ENCODE peak calls at places on chromosomes 12 and 14, in eight cellular contexts. One of them, this sample, is unnamed.

GRCh38 chr12:120834489-120835303 is 69.5 kb downstream of the SPPL3 start:
- DNase-seq in heart left ventricle: no peak
- DNase-seq in transverse colon: no peak
- DNase-seq in IMR-90: no peak
- DNase-seq in body of pancreas: no peak
- DNase-seq in Peyer's patch: no peak
- DNase-seq in HCT116: no peak
- DNase-seq in GM12891: no peak
- DNase-seq in this sample: no peak

GRCh38 chr14:23137221-23138172 is 18.4 kb upstream of the CEBPE start:
- DNase-seq in heart left ventricle: no peak
- DNase-seq in transverse colon: no peak
- DNase-seq in IMR-90: no peak
- DNase-seq in body of pancreas: no peak
- DNase-seq in Peyer's patch: no peak
- DNase-seq in HCT116: no peak
- DNase-seq in GM12891: no peak
- DNase-seq in this sample: no peak

GRCh38 chr14:103216857-103217256 is 93.6 kb downstream of the TNFAIP2 start:
- DNase-seq in heart left ventricle: no peak
- DNase-seq in transverse colon: no peak
- DNase-seq in IMR-90: no peak
- DNase-seq in body of pancreas: no peak
- DNase-seq in Peyer's patch: no peak
- DNase-seq in HCT116: no peak
- DNase-seq in GM12891: no peak
- DNase-seq in this sample: no peak

GRCh38 chr14:63164108-63164683 is 40.0 kb upstream of the RHOJ start:
- DNase-seq in heart left ventricle: no peak
- DNase-seq in transverse colon: no peak
- DNase-seq in IMR-90: no peak
- DNase-seq in body of pancreas: no peak
- DNase-seq in Peyer's patch: no peak
- DNase-seq in HCT116: no peak
- DNase-seq in GM12891: no peak
- DNase-seq in this sample: peak

GRCh38 chr12:30843211-30843610 is 83.3 kb upstream of the TSPAN11 start:
- DNase-seq in heart left ventricle: no peak
- DNase-seq in transverse colon: no peak
- DNase-seq in IMR-90: no peak
- DNase-seq in body of pancreas: no peak
- DNase-seq in Peyer's patch: no peak
- DNase-seq in HCT116: no peak
- DNase-seq in GM12891: no peak
- DNase-seq in this sample: no peak

GRCh38 chr12:91565246-91565645 is 382.6 kb upstream of the DCN start:
- DNase-seq in heart left ventricle: no peak
- DNase-seq in transverse colon: no peak
- DNase-seq in IMR-90: no peak
- DNase-seq in body of pancreas: no peak
- DNase-seq in Peyer's patch: no peak
- DNase-seq in HCT116: no peak
- DNase-seq in GM12891: no peak
- DNase-seq in this sample: no peak

GRCh38 chr12:591167-591570 is 72.1 kb downstream of the NINJ2 start:
- DNase-seq in heart left ventricle: peak
- DNase-seq in transverse colon: no peak
- DNase-seq in IMR-90: no peak
- DNase-seq in body of pancreas: no peak
- DNase-seq in Peyer's patch: no peak
- DNase-seq in HCT116: no peak
- DNase-seq in GM12891: no peak
- DNase-seq in this sample: no peak

GRCh38 chr14:73741386-73741875 is 27.2 kb upstream of the PNMA1 start:
- DNase-seq in heart left ventricle: peak
- DNase-seq in transverse colon: peak
- DNase-seq in IMR-90: peak
- DNase-seq in body of pancreas: no peak
- DNase-seq in Peyer's patch: peak
- DNase-seq in HCT116: no peak
- DNase-seq in GM12891: peak
- DNase-seq in this sample: no peak

GRCh38 chr12:116943419-116944372 is 32.9 kb downstream of the FBXW8 start:
- DNase-seq in heart left ventricle: no peak
- DNase-seq in transverse colon: no peak
- DNase-seq in IMR-90: no peak
- DNase-seq in body of pancreas: peak
- DNase-seq in Peyer's patch: no peak
- DNase-seq in HCT116: no peak
- DNase-seq in GM12891: no peak
- DNase-seq in this sample: no peak

GRCh38 chr14:58746261-58746660 is 108.5 kb downstream of the DACT1 start:
- DNase-seq in heart left ventricle: no peak
- DNase-seq in transverse colon: no peak
- DNase-seq in IMR-90: peak
- DNase-seq in body of pancreas: no peak
- DNase-seq in Peyer's patch: no peak
- DNase-seq in HCT116: peak
- DNase-seq in GM12891: no peak
- DNase-seq in this sample: no peak

GRCh38 chr12:89307665-89308253 is 44.5 kb downstream of the DUSP6 start:
- DNase-seq in heart left ventricle: no peak
- DNase-seq in transverse colon: no peak
- DNase-seq in IMR-90: no peak
- DNase-seq in body of pancreas: no peak
- DNase-seq in Peyer's patch: no peak
- DNase-seq in HCT116: no peak
- DNase-seq in GM12891: no peak
- DNase-seq in this sample: no peak

GRCh38 chr12:73935817-73936216 is 601.8 kb upstream of the ATXN7L3B start:
- DNase-seq in heart left ventricle: no peak
- DNase-seq in transverse colon: no peak
- DNase-seq in IMR-90: no peak
- DNase-seq in body of pancreas: no peak
- DNase-seq in Peyer's patch: no peak
- DNase-seq in HCT116: peak
- DNase-seq in GM12891: no peak
- DNase-seq in this sample: no peak

GRCh38 chr14:76919431-76919810 is 93.2 kb downstream of the LRRC74A start:
- DNase-seq in heart left ventricle: no peak
- DNase-seq in transverse colon: no peak
- DNase-seq in IMR-90: no peak
- DNase-seq in body of pancreas: peak
- DNase-seq in Peyer's patch: no peak
- DNase-seq in HCT116: no peak
- DNase-seq in GM12891: no peak
- DNase-seq in this sample: no peak

GRCh38 chr14:50758945-50759344 is 72.0 kb downstream of the NIN start:
- DNase-seq in heart left ventricle: no peak
- DNase-seq in transverse colon: no peak
- DNase-seq in IMR-90: no peak
- DNase-seq in body of pancreas: no peak
- DNase-seq in Peyer's patch: no peak
- DNase-seq in HCT116: no peak
- DNase-seq in GM12891: no peak
- DNase-seq in this sample: no peak

GRCh38 chr14:50758279-50758678 is 72.7 kb downstream of the NIN start:
- DNase-seq in heart left ventricle: no peak
- DNase-seq in transverse colon: no peak
- DNase-seq in IMR-90: no peak
- DNase-seq in body of pancreas: no peak
- DNase-seq in Peyer's patch: no peak
- DNase-seq in HCT116: no peak
- DNase-seq in GM12891: no peak
- DNase-seq in this sample: no peak

GRCh38 chr14:50756300-50756699 is 74.7 kb downstream of the NIN start:
- DNase-seq in heart left ventricle: no peak
- DNase-seq in transverse colon: no peak
- DNase-seq in IMR-90: no peak
- DNase-seq in body of pancreas: no peak
- DNase-seq in Peyer's patch: peak
- DNase-seq in HCT116: no peak
- DNase-seq in GM12891: no peak
- DNase-seq in this sample: no peak

GRCh38 chr14:50759800-50760543 is 71.0 kb downstream of the NIN start:
- DNase-seq in heart left ventricle: no peak
- DNase-seq in transverse colon: no peak
- DNase-seq in IMR-90: no peak
- DNase-seq in body of pancreas: no peak
- DNase-seq in Peyer's patch: no peak
- DNase-seq in HCT116: no peak
- DNase-seq in GM12891: no peak
- DNase-seq in this sample: no peak

GRCh38 chr14:50757702-50758101 is 73.3 kb downstream of the NIN start:
- DNase-seq in heart left ventricle: no peak
- DNase-seq in transverse colon: no peak
- DNase-seq in IMR-90: no peak
- DNase-seq in body of pancreas: no peak
- DNase-seq in Peyer's patch: no peak
- DNase-seq in HCT116: no peak
- DNase-seq in GM12891: no peak
- DNase-seq in this sample: no peak
- TF ChIP-seq POLR2A in heart left ventricle: no peak
- TF ChIP-seq POLR2A in transverse colon: no peak
- TF ChIP-seq POLR2A in IMR-90: no peak
- TF ChIP-seq POLR2A in body of pancreas: no peak
- TF ChIP-seq POLR2A in Peyer's patch: no peak
- TF ChIP-seq POLR2A in HCT116: no peak
- TF ChIP-seq POLR2A in GM12891: no peak
- TF ChIP-seq POLR2A in this sample: no peak

GRCh38 chr12:2812290-2813213 is at the start of gene ITFG2:
- DNase-seq in heart left ventricle: peak
- DNase-seq in transverse colon: peak
- DNase-seq in IMR-90: peak
- DNase-seq in body of pancreas: peak
- DNase-seq in Peyer's patch: peak
- DNase-seq in HCT116: peak
- DNase-seq in GM12891: peak
- DNase-seq in this sample: peak
- TF ChIP-seq POLR2A in heart left ventricle: peak
- TF ChIP-seq POLR2A in transverse colon: peak
- TF ChIP-seq POLR2A in IMR-90: peak
- TF ChIP-seq POLR2A in body of pancreas: peak
- TF ChIP-seq POLR2A in Peyer's patch: peak
- TF ChIP-seq POLR2A in HCT116: peak
- TF ChIP-seq POLR2A in GM12891: peak
- TF ChIP-seq POLR2A in this sample: no peak

DNA sequence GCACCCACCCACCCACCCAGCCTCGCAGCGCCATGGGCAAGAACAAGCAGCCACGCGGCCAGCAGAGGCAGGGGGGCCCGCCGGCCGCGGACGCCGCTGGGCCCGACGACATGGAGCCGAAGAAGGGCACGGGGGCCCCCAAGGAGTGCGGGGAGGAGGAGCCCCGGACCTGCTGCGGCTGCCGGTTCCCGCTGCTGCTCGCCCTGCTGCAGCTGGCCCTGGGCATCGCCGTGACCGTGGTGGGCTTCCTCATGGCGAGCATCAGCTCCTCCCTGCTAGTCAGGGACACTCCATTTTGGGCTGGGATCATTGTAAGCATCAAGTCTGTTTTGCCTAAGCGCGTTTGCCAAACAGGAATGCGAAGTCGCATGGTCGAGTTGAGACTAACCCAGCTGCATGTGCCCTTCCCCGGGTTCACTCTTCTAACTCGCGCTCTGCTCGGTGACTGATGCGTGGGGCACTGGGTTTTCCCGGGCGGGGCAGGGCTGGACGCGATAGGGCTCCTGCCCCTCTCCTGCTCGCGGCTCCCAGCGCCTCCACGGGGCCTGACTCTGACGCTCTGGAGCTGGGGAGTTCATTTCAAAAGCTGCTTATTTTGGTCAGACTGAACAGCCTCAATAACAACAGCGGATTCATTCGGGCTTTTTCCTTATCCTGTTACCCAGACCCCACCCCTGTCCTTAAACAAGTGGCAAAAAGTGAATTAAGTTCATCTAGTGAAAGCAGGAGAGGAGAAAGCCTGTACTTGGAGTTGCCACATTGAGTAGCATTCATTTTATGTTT is 459 bp downstream of the SSPN start:
- DNase-seq in heart left ventricle: peak
- DNase-seq in transverse colon: peak
- DNase-seq in IMR-90: peak
- DNase-seq in body of pancreas: peak
- DNase-seq in Peyer's patch: peak
- DNase-seq in HCT116: no peak
- DNase-seq in GM12891: peak
- DNase-seq in this sample: no peak
- TF ChIP-seq POLR2A in heart left ventricle: no peak
- TF ChIP-seq POLR2A in transverse colon: peak
- TF ChIP-seq POLR2A in IMR-90: no peak
- TF ChIP-seq POLR2A in body of pancreas: no peak
- TF ChIP-seq POLR2A in Peyer's patch: no peak
- TF ChIP-seq POLR2A in HCT116: no peak
- TF ChIP-seq POLR2A in GM12891: no peak
- TF ChIP-seq POLR2A in this sample: no peak

GRCh38 chr12:48852734-48853168 is 788 bp upstream of the DDX23 start:
- DNase-seq in heart left ventricle: no peak
- DNase-seq in transverse colon: no peak
- DNase-seq in IMR-90: no peak
- DNase-seq in body of pancreas: no peak
- DNase-seq in Peyer's patch: no peak
- DNase-seq in HCT116: no peak
- DNase-seq in GM12891: no peak
- DNase-seq in this sample: no peak
- TF ChIP-seq POLR2A in heart left ventricle: no peak
- TF ChIP-seq POLR2A in transverse colon: no peak
- TF ChIP-seq POLR2A in IMR-90: no peak
- TF ChIP-seq POLR2A in body of pancreas: no peak
- TF ChIP-seq POLR2A in Peyer's patch: no peak
- TF ChIP-seq POLR2A in HCT116: no peak
- TF ChIP-seq POLR2A in GM12891: no peak
- TF ChIP-seq POLR2A in this sample: no peak

DNA sequence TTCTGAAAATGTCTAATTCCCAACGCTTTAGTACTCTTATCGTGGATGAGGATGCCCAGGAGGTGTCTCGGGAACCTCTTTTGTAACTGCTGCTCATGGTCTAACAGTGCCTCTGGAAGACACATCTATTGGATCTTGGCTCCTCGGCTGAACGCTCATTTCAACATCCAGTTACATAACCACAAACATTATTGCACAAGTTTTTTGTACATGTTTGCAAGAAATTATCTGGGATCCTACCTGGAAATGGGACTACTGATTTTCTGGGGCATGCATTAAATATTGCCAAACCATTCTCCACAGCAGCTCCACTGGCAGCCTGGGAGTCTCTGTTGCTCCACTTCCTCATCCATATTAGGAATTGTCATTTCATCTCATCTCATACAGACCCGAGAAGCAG is 117.5 kb upstream of the EVL start:
- DNase-seq in heart left ventricle: no peak
- DNase-seq in transverse colon: no peak
- DNase-seq in IMR-90: no peak
- DNase-seq in body of pancreas: no peak
- DNase-seq in Peyer's patch: no peak
- DNase-seq in HCT116: no peak
- DNase-seq in GM12891: no peak
- DNase-seq in this sample: no peak
- TF ChIP-seq POLR2A in heart left ventricle: no peak
- TF ChIP-seq POLR2A in transverse colon: no peak
- TF ChIP-seq POLR2A in IMR-90: no peak
- TF ChIP-seq POLR2A in body of pancreas: no peak
- TF ChIP-seq POLR2A in Peyer's patch: no peak
- TF ChIP-seq POLR2A in HCT116: no peak
- TF ChIP-seq POLR2A in GM12891: no peak
- TF ChIP-seq POLR2A in this sample: no peak